ENCODE peak calls at places on chromosomes 3 and 15, in ten cellular contexts. Y is caudate nucleus; U is stimulated activated CD4-positive, alpha-beta T cell treated with anti-CD3 and anti-CD28 coated beads, Interleukin-2, amount 100 ng/mL, for 48 hours; J is GDM1; V is IMR-90; H is tibial nerve; I is RPMI8226; A is T-helper 1 cell; T is adrenal gland; R is lower lobe of right lung. F is an unnamed sample.

GRCh38 chr15:42306681-42307080 is 33.4 kb upstream of the TMEM87A start:
- DNase-seq in Y (no peak), U (no peak), J (no peak), V (no peak), H (no peak), I (no peak), A (no peak), T (no peak), R (no peak), F (no peak)

GRCh38 chr15:27681038-27681437 is 418.1 kb downstream of the OCA2 start:
- DNase-seq in Y (no peak), U (peak; percentile 18), J (no peak), V (no peak), H (no peak), I (no peak), A (no peak), T (no peak), R (no peak), F (no peak)

GRCh38 chr3:108546249-108546648 is 35.9 kb upstream of the MYH15 start:
- DNase-seq in Y (no peak), U (no peak), J (no peak), V (peak; percentile 4), H (no peak), I (no peak), A (no peak), T (no peak), R (no peak), F (no peak)

GRCh38 chr15:81008312-81008711 is 7.6 kb downstream of the TLNRD1 start:
- DNase-seq in Y (no peak), U (no peak), J (no peak), V (no peak), H (no peak), I (no peak), A (no peak), T (no peak), R (no peak), F (no peak)

GRCh38 chr3:81301230-81301629 is 460.2 kb downstream of the GBE1 start:
- DNase-seq in Y (no peak), U (no peak), J (no peak), V (no peak), H (no peak), I (no peak), A (no peak), T (no peak), R (no peak), F (no peak)

GRCh38 chr3:73707772-73708171 is 83.0 kb upstream of the PDZRN3 start:
- DNase-seq in Y (no peak), U (no peak), J (no peak), V (peak; percentile 57), H (no peak), I (no peak), A (no peak), T (no peak), R (no peak), F (no peak)

GRCh38 chr3:98893740-98894139 is 7.8 kb downstream of the DCBLD2 start:
- DNase-seq in Y (no peak), U (no peak), J (no peak), V (peak; percentile 28), H (no peak), I (no peak), A (no peak), T (no peak), R (no peak), F (no peak)

GRCh38 chr3:42942693-42943092 is 36.4 kb upstream of the GASK1A start:
- DNase-seq in Y (no peak), U (no peak), J (no peak), V (no peak), H (no peak), I (no peak), A (no peak), T (no peak), R (no peak), F (no peak)

GRCh38 chr3:27022096-27022761 is 347.0 kb downstream of the NEK10 start:
- DNase-seq in Y (no peak), U (no peak), J (peak; percentile 73), V (no peak), H (no peak), I (no peak), A (no peak), T (no peak), R (no peak), F (no peak)

GRCh38 chr15:26201177-26201858 is 338.2 kb upstream of the ATP10A start:
- DNase-seq in Y (no peak), U (no peak), J (no peak), V (no peak), H (no peak), I (no peak), A (no peak), T (no peak), R (no peak), F (no peak)

GRCh38 chr3:5095879-5096278 is 26.2 kb upstream of the ARL8B start:
- DNase-seq in Y (peak; percentile 28), U (peak; percentile 3), J (no peak), V (peak; percentile 5), H (no peak), I (no peak), A (no peak), T (peak; percentile 6), R (no peak), F (no peak)

GRCh38 chr15:30962659-30963058 is 28.8 kb downstream of the MTMR10 start:
- DNase-seq in Y (no peak), U (no peak), J (no peak), V (no peak), H (no peak), I (no peak), A (no peak), T (no peak), R (no peak), F (no peak)

GRCh38 chr3:70829101-70829500 is 516.7 kb upstream of the MDFIC2 start:
- DNase-seq in Y (no peak), U (no peak), J (no peak), V (peak; percentile 88), H (no peak), I (no peak), A (no peak), T (no peak), R (no peak), F (peak; percentile 67)

GRCh38 chr3:187738400-187739124 is 6.7 kb downstream of the BCL6 start:
- DNase-seq in Y (peak; percentile 90), U (peak; percentile 66), J (peak; percentile 70), V (peak; percentile 93), H (peak; percentile 74), I (peak; percentile 47), A (peak; percentile 80), T (peak; percentile 94), R (peak; percentile 88), F (peak; percentile 71)

GRCh38 chr3:111794701-111795100 is 64.4 kb upstream of the PHLDB2 start:
- DNase-seq in Y (no peak), U (no peak), J (no peak), V (no peak), H (no peak), I (no peak), A (no peak), T (no peak), R (no peak), F (no peak)

GRCh38 chr3:150227839-150228238 is 180.3 kb upstream of the TSC22D2 start:
- DNase-seq in Y (peak; percentile 52), U (peak; percentile 31), J (peak; percentile 56), V (peak; percentile 69), H (no peak), I (peak; percentile 58), A (peak; percentile 13), T (peak; percentile 64), R (no peak), F (peak; percentile 37)

GRCh38 chr15:58369261-58369699 is 62.5 kb upstream of the LIPC start:
- DNase-seq in Y (no peak), U (no peak), J (peak; percentile 19), V (peak; percentile 95), H (no peak), I (no peak), A (peak; percentile 37), T (no peak), R (no peak), F (no peak)

GRCh38 chr15:51864408-51865056 is 35.1 kb downstream of the TMOD3 start:
- DNase-seq in Y (no peak), U (no peak), J (no peak), V (peak; percentile 47), H (no peak), I (no peak), A (no peak), T (no peak), R (no peak), F (no peak)

GRCh38 chr15:88835646-88836045 is 32.4 kb downstream of the ACAN start:
- DNase-seq in Y (no peak), U (no peak), J (no peak), V (peak; percentile 29), H (no peak), I (no peak), A (no peak), T (no peak), R (no peak), F (no peak)

GRCh38 chr15:65326109-65326508 is 21.6 kb downstream of the RNU5B-1 start:
- DNase-seq in Y (peak; percentile 51), U (no peak), J (no peak), V (no peak), H (no peak), I (peak; percentile 41), A (no peak), T (peak; percentile 31), R (no peak), F (peak; percentile 75)

GRCh38 chr3:112889357-112889756 is 42.7 kb upstream of the CD200R1L start:
- DNase-seq in Y (no peak), U (no peak), J (no peak), V (no peak), H (no peak), I (no peak), A (no peak), T (no peak), R (no peak), F (no peak)

GRCh38 chr15:48177383-48177874 is 666 bp downstream of the MYEF2 start:
- DNase-seq in Y (no peak), U (no peak), J (no peak), V (peak; percentile 62), H (no peak), I (peak; percentile 11), A (peak; percentile 37), T (peak; percentile 38), R (no peak), F (peak; percentile 46)

GRCh38 chr3:138987181-138987580 is 18.9 kb downstream of the PRR23A start:
- DNase-seq in Y (no peak), U (no peak), J (no peak), V (no peak), H (no peak), I (no peak), A (no peak), T (no peak), R (no peak), F (no peak)

GRCh38 chr3:120907659-120908029 is 361 bp upstream of the STXBP5L start:
- DNase-seq in Y (no peak), U (no peak), J (no peak), V (no peak), H (no peak), I (no peak), A (no peak), T (no peak), R (no peak), F (no peak)

GRCh38 chr3:177441813-177442646 is 244.7 kb upstream of the TBL1XR1 start:
- DNase-seq in Y (no peak), U (no peak), J (no peak), V (no peak), H (no peak), I (peak; percentile 97), A (no peak), T (peak; percentile 16), R (no peak), F (no peak)

GRCh38 chr3:94990952-94991705 is 928.3 kb downstream of the NSUN3 start:
- DNase-seq in Y (no peak), U (no peak), J (no peak), V (no peak), H (no peak), I (no peak), A (no peak), T (no peak), R (no peak), F (no peak)

GRCh38 chr3:186414735-186415419 is 52.8 kb upstream of the DGKG start:
- DNase-seq in Y (no peak), U (no peak), J (no peak), V (peak; percentile 77), H (no peak), I (peak; percentile 48), A (no peak), T (peak; percentile 31), R (no peak), F (no peak)

GRCh38 chr3:141498592-141499223 is 11.9 kb downstream of the RASA2 start:
- DNase-seq in Y (no peak), U (peak; percentile 74), J (peak; percentile 90), V (no peak), H (peak; percentile 17), I (peak; percentile 89), A (peak; percentile 98), T (peak; percentile 62), R (peak; percentile 57), F (no peak)